ENCODE peak calls at places on chromosomes 2 and 18, in four cellular contexts. O, Q, S and E are unnamed samples.

GRCh38 chr2:88811238-88811637 is 119.8 kb downstream of the RPIA start:
- DNase-seq in S (no peak), Q (no peak), O (no peak), E (no peak)

GRCh38 chr18:74652392-74652988 is 54.8 kb downstream of the ZNF407 start:
- DNase-seq in O (peak; percentile 11), S (peak; percentile 33), Q (peak; percentile 27), E (peak; percentile 33)

GRCh38 chr2:232200195-232200594 is 178.4 kb upstream of the ALPP start:
- DNase-seq in O (no peak), Q (no peak), S (no peak), E (no peak)

GRCh38 chr2:23550553-23550952 is 165.6 kb downstream of the KLHL29 start:
- DNase-seq in O (no peak), Q (no peak), S (no peak), E (no peak)

GRCh38 chr2:42659601-42660000 is 91.2 kb downstream of the MTA3 start:
- DNase-seq in Q (no peak), O (no peak), S (no peak), E (no peak)

GRCh38 chr2:39725401-39725800 is 53.7 kb downstream of the THUMPD2 start:
- DNase-seq in Q (no peak), S (no peak), O (no peak), E (no peak)

GRCh38 chr2:26768759-26769500 is 4.8 kb downstream of the SLC35F6 start:
- DNase-seq in O (peak; percentile 74), Q (peak; percentile 82), S (no peak), E (no peak)

GRCh38 chr2:153497938-153498629 is 19.5 kb upstream of the RPRM start:
- DNase-seq in S (no peak), O (no peak), Q (no peak), E (no peak)

GRCh38 chr18:11149441-11150270 is at the start of gene PIEZO2:
- DNase-seq in S (peak; percentile 68), Q (no peak), O (peak; percentile 29), E (no peak)

GRCh38 chr2:237223208-237223861 is 137.6 kb downstream of the COPS8 start:
- DNase-seq in S (no peak), Q (no peak), O (no peak), E (no peak)

GRCh38 chr2:131966256-131966655 is 195.5 kb downstream of the ANKRD30BL start:
- DNase-seq in O (no peak), Q (no peak), S (no peak), E (no peak)

GRCh38 chr18:47746615-47747014 is 183.8 kb downstream of the SMAD2 start:
- DNase-seq in Q (no peak), O (no peak), S (no peak), E (no peak)

GRCh38 chr2:2014251-2014761 is 270.0 kb upstream of the PXDN start:
- DNase-seq in S (no peak), Q (no peak), O (no peak), E (no peak)

GRCh38 chr2:8614646-8615045 is 67.2 kb upstream of the ID2 start:
- DNase-seq in Q (no peak), O (no peak), S (no peak), E (no peak)

GRCh38 chr2:100821913-100822260 is 1.9 kb downstream of the NPAS2 start:
- DNase-seq in Q (no peak), S (no peak), O (no peak), E (no peak)

GRCh38 chr18:22524783-22525182 is 107.1 kb upstream of the CTAGE1 start:
- DNase-seq in S (no peak), O (no peak), Q (no peak), E (no peak)

GRCh38 chr2:98896416-98896815 is 39.6 kb downstream of the CRACDL start:
- DNase-seq in Q (no peak), S (no peak), O (no peak), E (no peak)

GRCh38 chr2:238458641-238459040 is 31.9 kb downstream of the ASB1 start:
- DNase-seq in S (no peak), O (no peak), Q (no peak), E (no peak)

GRCh38 chr18:47284691-47285370 is 33.4 kb upstream of the SKOR2 start:
- DNase-seq in O (no peak), Q (no peak), S (no peak), E (no peak)

GRCh38 chr2:193542762-193543161 is 1348.0 kb upstream of the TMEFF2 start:
- DNase-seq in S (no peak), O (no peak), Q (no peak), E (no peak)

GRCh38 chr2:102768253-102768652 is 6.4 kb downstream of the TMEM182 start:
- DNase-seq in O (no peak), S (no peak), Q (no peak), E (no peak)

GRCh38 chr2:102765061-102765460 is 3.2 kb downstream of the TMEM182 start:
- DNase-seq in Q (no peak), S (no peak), O (no peak), E (no peak)

GRCh38 chr2:102761763-102762162 is at the start of gene TMEM182:
- DNase-seq in S (no peak), O (no peak), Q (no peak), E (no peak)

GRCh38 chr2:102768892-102769291 is 7.1 kb downstream of the TMEM182 start:
- DNase-seq in O (no peak), Q (no peak), S (no peak), E (no peak)

DNA sequence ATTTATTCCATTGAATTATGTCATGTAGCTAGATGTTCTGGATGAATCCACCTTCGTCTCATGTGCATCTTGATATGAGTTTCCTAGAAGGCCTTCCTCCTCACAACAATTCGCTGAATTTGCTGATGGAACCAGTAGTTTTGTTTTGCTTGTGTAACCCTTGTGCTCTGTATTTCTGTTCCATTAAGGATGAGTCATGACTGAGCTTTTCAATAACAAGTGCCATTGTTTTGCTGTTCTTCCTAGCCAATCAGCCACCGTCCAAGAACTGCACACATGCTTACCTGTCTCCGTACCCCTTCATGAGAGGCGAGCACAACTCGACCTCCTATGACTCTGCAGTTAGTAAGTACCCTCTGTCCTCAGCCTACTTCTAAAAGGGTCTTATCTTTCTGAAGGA is 2.3 kb downstream of the TMEM182 start:
- DNase-seq in Q (no peak), S (no peak), O (no peak), E (no peak)
- TF ChIP-seq TCF7L2 in Q (no peak), S (no peak), O (no peak), E (no peak)

DNA sequence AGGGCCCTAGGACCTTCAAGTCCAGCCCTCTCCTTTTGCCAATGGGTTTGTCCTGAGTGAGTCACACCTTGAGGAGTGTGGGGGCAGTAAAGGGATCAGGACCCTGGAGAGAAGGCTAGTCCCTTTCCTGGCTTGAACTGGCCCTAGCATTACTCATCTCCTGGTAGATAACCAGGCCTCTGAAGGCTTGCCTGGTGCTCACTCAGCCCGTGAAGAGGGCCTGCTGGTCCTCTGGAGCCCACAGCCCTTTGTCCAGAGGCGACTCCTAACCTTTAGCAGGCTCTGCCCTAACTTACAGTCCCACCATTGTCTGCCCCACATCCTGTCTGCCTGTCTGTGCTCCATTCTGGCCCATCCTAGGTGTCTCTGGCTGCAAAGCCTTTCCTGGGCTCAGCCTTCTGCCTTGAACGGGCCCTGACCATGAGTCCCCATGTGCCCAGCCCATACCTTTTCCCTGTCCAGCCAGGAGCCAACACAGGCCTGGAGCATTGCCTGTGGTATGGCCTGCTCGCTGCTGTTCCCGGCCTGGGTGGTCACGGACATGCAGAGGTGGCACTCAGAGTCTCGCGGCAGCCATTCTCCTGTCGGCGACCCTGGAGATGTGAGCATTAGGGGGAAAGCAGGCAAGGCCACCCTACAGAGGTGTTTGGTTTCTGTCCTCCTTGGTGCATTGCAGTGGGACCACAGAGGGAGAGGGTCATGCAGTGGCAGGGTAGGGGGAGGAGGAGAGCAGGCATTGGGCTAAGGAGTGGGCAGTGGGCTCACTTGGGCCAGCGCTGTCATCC is 4.9 kb downstream of the SFTPB start:
- DNase-seq in O (peak; percentile 54), S (peak; percentile 15), Q (peak; percentile 35), E (no peak)
- TF ChIP-seq REST in O (peak; percentile 67), S (no peak), Q (no peak), E (peak; percentile 54)

GRCh38 chr18:4802296-4802695 is 347.2 kb upstream of the DLGAP1 start:
- DNase-seq in S (no peak), Q (no peak), O (no peak), E (no peak)
- TF ChIP-seq TCF7L2 in S (no peak), Q (no peak), O (no peak), E (no peak)

GRCh38 chr2:210315015-210315807 is at the start of gene MYL1:
- DNase-seq in O (no peak), S (no peak), Q (no peak), E (no peak)
- TF ChIP-seq REST in O (no peak), S (no peak), Q (no peak), E (no peak)

GRCh38 chr18:49046125-49046524 is 95.4 kb upstream of the SMAD7 start:
- DNase-seq in O (no peak), S (no peak), Q (no peak), E (no peak)

GRCh38 chr18:49047540-49047939 is 96.8 kb upstream of the SMAD7 start:
- DNase-seq in O (no peak), S (no peak), Q (no peak), E (no peak)

GRCh38 chr18:49045585-49045984 is 94.8 kb upstream of the SMAD7 start:
- DNase-seq in Q (no peak), S (no peak), O (no peak), E (no peak)

GRCh38 chr18:49050462-49050861 is 99.7 kb upstream of the SMAD7 start:
- DNase-seq in Q (no peak), S (no peak), O (no peak), E (no peak)

DNA sequence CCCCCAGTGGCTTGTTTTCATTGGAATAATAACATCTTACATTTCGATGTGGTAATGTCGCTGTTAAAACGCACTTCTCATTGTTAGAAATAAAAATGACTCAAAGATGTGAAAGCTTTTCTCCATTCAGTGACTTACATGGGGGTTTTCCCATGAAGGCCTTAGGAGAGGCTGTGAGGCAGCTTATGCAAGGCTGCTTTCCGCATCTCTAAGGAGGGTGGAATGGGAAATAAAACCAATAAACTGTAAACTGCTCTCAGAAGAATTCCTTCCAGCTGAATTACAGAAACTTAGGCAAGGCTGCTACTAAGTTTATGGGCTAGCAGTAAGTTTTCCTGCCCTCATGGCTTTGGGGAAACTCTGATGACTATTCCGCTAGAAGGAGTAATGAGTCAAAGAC is 97.6 kb upstream of the SMAD7 start:
- DNase-seq in S (no peak), Q (no peak), O (no peak), E (no peak)
- TF ChIP-seq TCF7L2 in S (no peak), Q (no peak), O (no peak), E (no peak)

GRCh38 chr2:128395640-128396499 is 77.2 kb upstream of the HS6ST1 start:
- DNase-seq in S (no peak), Q (no peak), O (no peak), E (no peak)
- TF ChIP-seq REST in S (no peak), Q (no peak), O (no peak), E (no peak)

DNA sequence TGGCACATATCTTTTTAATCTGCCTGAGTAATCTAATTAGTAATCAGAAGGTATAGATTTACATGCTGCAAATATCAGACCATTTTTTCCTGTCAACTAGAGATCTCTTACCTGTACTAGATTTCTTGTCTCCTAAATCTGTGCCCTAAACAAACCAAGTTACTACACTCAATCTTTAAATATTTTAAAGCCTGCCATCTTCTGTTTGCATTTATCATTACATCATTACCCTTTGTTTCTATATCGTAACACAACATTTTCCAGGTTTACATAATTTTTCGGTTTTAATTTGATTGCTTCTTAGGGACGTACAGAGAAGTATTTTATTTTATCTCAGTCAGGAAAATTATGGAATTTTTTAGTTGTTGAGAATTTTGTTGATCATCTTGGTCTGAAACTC is 25.7 kb downstream of the PSMA8 start:
- DNase-seq in S (no peak), O (no peak), Q (peak; percentile 1), E (no peak)
- TF ChIP-seq TCF7L2 in S (no peak), O (no peak), Q (no peak), E (no peak)